ENCODE peak calls at places on chromosomes 4 and X, in five cellular contexts. L, U, M, I and B are unnamed samples. For H3K4me1, the result is how much of the 10 kb centered on the place peaks cover.

GRCh38 chr4:119027815-119028214 is 107.8 kb upstream of the MYOZ2 start:
- DNase-seq in M (no peak), I (no peak), L (no peak), U (no peak), B (no peak)

GRCh38 chr4:138412847-138413246 is 170.7 kb upstream of the SLC7A11 start:
- DNase-seq in U (no peak), I (no peak), L (no peak), M (no peak), B (no peak)

GRCh38 chr4:126265880-126266279 is 951.1 kb downstream of the FAT4 start:
- DNase-seq in L (no peak), U (peak), I (no peak), M (no peak), B (no peak)

GRCh38 chr4:133162941-133163340 is 13.8 kb downstream of the PCDH10 start:
- DNase-seq in L (no peak), M (no peak), U (no peak), I (no peak), B (peak)

GRCh38 chrX:116462843-116463242 is at the start of gene CT83:
- DNase-seq in U (no peak), I (no peak), L (no peak), M (no peak), B (no peak)

GRCh38 chr4:108512615-108513505 is 107.5 kb upstream of the RPL34 start:
- DNase-seq in L (peak), I (peak), M (peak), U (peak), B (peak)

GRCh38 chr4:8015512-8015911 is 75.9 kb upstream of the AFAP1 start:
- DNase-seq in U (peak), I (no peak), L (no peak), M (no peak), B (peak)

GRCh38 chr4:69843932-69844331 is 16.0 kb downstream of the SULT1E1 start:
- DNase-seq in U (no peak), L (no peak), M (no peak), I (no peak), B (no peak)

GRCh38 chrX:120514236-120514635 is 45.1 kb upstream of the LAMP2 start:
- DNase-seq in U (peak), I (peak), L (no peak), M (no peak), B (peak)

GRCh38 chr4:186137193-186137792 is 32.8 kb downstream of the FAM149A start:
- DNase-seq in U (peak), M (no peak), I (no peak), L (no peak), B (no peak)

GRCh38 chr4:120754590-120754989 is 167.9 kb downstream of the PRDM5 start:
- DNase-seq in M (no peak), I (no peak), U (no peak), L (no peak), B (no peak)

GRCh38 chrX:13652256-13653021 is 502 bp upstream of the TCEANC start:
- DNase-seq in I (no peak), L (no peak), M (no peak), U (peak), B (no peak)

GRCh38 chr4:37528161-37528560 is 158.0 kb downstream of the RELL1 start:
- DNase-seq in M (no peak), I (no peak), L (no peak), U (no peak), B (no peak)

GRCh38 chr4:9691221-9692065 is 90.0 kb upstream of the DRD5 start:
- DNase-seq in M (peak), L (peak), U (peak), I (peak), B (peak)

GRCh38 chr4:72216539-72217277 is 184.9 kb downstream of the NPFFR2 start:
- DNase-seq in M (no peak), L (no peak), I (no peak), U (no peak), B (no peak)

GRCh38 chr4:61202638-61203495 is 2.7 kb downstream of the ADGRL3 start:
- DNase-seq in M (no peak), U (no peak), I (peak), L (peak), B (peak)

GRCh38 chrX:66680451-66680850 is 41.6 kb upstream of the EDA2R start:
- DNase-seq in M (no peak), U (peak), I (no peak), L (no peak), B (no peak)

GRCh38 chr4:25051534-25051933 is 20.8 kb upstream of the LGI2 start:
- DNase-seq in M (no peak), I (no peak), U (no peak), L (no peak), B (no peak)

GRCh38 chr4:34412233-34412632 is 1832.1 kb downstream of the ARAP2 start:
- DNase-seq in L (no peak), I (no peak), U (no peak), M (no peak), B (no peak)

DNA sequence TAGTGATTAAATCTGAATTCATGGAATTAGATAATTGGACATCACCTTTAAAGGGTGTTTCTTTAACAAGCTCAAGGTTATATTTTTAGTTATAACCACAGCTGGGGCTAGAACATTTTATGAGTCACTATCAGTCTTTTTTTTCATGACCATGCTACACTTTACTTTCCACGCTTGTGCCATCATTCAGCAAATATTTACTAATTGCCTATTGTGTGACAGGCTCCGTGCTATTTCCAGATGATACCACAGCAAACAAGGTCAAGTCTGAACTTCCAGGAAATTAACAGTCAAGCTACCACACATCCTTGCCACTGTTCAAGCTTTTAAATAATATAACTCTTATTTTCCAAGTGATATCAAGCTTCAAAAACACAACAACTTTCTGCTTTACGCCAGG is 16.5 kb downstream of the SPANXN3 start:
- DNase-seq in L (no peak), I (no peak), M (no peak), U (no peak), B (no peak)
- H3K4me1 ChIP-seq in L (under half), I (under half), M (under half), U (under half), B (under half)

DNA sequence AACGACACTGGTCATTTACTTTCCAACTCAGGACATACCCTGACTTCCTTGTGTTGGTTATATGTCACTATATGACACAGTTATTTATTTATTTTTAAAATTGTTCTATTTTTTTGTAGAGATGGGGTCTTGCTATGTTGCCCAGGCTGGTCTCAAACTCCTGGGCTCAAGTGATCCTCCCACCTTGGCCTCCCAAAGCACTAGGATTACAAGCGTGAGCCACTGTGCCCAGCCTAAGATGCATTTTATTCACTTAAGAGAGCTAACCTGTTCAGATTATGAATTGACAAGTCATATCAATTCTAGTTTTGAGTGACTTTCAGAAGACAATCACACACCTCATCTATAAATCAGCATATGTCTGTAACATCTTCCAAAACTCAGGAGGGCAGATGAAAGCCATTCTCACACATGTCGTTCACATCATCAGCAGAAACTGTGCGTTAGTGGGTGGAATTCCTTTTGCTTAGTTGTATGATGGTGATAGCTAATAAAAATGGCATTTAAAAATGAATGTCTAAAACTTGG is 9.4 kb upstream of the RHOH start:
- DNase-seq in M (no peak), U (no peak), L (no peak), I (no peak), B (no peak)
- H3K4me2 ChIP-seq in M (no peak), U (no peak), L (no peak), I (no peak), B (no peak)

DNA sequence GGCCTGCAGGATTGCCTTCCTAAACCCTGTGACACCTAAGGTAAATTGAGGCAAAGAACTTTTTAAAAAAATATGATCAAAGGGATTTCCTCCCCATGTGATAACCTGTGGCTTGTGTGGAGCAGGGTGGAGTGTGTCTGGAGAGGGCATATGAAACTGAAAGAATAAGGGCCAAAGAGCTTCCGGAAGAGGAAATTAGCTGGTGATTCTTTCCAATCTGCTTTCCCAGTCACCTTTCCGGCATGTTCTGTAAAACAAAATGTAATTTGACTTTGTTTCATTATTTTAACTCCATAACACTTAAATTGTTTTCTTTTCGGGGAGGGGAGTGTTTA is 620 bp downstream of the XIAP start:
- DNase-seq in I (no peak), U (no peak), M (no peak), L (no peak), B (no peak)
- H2BK5ac ChIP-seq in I (no peak), U (peak), M (peak), L (peak), B (no peak)

DNA sequence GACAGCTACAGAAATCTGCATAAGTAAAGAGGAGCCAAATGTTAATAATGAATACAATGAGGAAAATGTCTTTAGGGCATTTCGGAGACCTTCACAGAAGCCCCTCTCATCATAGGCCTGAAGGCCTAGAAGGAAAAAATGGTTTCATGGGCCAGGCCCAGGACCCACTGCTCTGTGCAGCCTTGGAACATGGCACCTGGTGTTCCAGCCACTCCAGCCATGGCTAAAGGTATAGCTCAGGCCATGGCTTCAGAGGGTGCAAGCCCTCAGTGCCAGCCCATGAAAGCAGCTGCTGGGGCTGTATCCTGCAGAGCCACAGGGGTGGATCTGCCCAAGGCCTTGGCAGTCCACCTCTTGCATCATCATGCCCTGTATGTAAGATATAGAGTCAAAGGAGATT is 261.1 kb downstream of the SNCA start:
- DNase-seq in I (no peak), M (no peak), U (no peak), L (no peak), B (no peak)
- H3K4me1 ChIP-seq in I (under half), M (under half), U (under half), L (under half), B (under half)

GRCh38 chr4:156948133-156948532 is 23.5 kb downstream of the PDGFC start:
- DNase-seq in M (no peak), I (no peak), U (no peak), L (no peak), B (no peak)

GRCh38 chr4:156948738-156949137 is 22.9 kb downstream of the PDGFC start:
- DNase-seq in M (no peak), I (no peak), L (no peak), U (no peak), B (no peak)

GRCh38 chr4:156946508-156947197 is 24.9 kb downstream of the PDGFC start:
- DNase-seq in M (no peak), L (no peak), I (no peak), U (peak), B (peak)

GRCh38 chr4:156942991-156943390 is 28.6 kb downstream of the PDGFC start:
- DNase-seq in U (no peak), I (no peak), L (no peak), M (no peak), B (no peak)

GRCh38 chr4:156945532-156945931 is 26.1 kb downstream of the PDGFC start:
- DNase-seq in L (no peak), U (no peak), I (no peak), M (no peak), B (no peak)
- H3K4me2 ChIP-seq in L (no peak), U (peak), I (no peak), M (no peak), B (no peak)

GRCh38 chr4:95319169-95319568 is 229.6 kb downstream of the UNC5C start:
- DNase-seq in L (no peak), I (no peak), U (no peak), M (no peak), B (no peak)
- H2BK5ac ChIP-seq in L (no peak), I (no peak), U (no peak), M (no peak), B (no peak)

GRCh38 chr4:150725957-150726523 is 144.1 kb downstream of the MAB21L2 start:
- DNase-seq in U (no peak), L (no peak), I (no peak), M (no peak), B (no peak)

GRCh38 chr4:150717952-150718351 is 136.0 kb downstream of the MAB21L2 start:
- DNase-seq in I (no peak), U (no peak), L (no peak), M (no peak), B (no peak)

GRCh38 chr4:150720973-150721518 is 139.1 kb downstream of the MAB21L2 start:
- DNase-seq in I (no peak), M (no peak), L (no peak), U (peak), B (no peak)

GRCh38 chr4:150722908-150723362 is 141.0 kb downstream of the MAB21L2 start:
- DNase-seq in L (no peak), U (no peak), M (no peak), I (peak), B (peak)

GRCh38 chr4:150723727-150724411 is 141.9 kb downstream of the MAB21L2 start:
- DNase-seq in I (no peak), L (no peak), U (no peak), M (no peak), B (no peak)
- H3K4me1 ChIP-seq in I (under half), L (under half), U (under half), M (under half), B (under half)

GRCh38 chr4:173039617-173040176 is 128.9 kb upstream of the GALNT7 start:
- DNase-seq in L (no peak), U (no peak), I (no peak), M (no peak), B (no peak)
- H3K4me2 ChIP-seq in L (no peak), U (no peak), I (no peak), M (no peak), B (no peak)